ENCODE peak calls at places on chromosomes 2 and 18, in nine cellular contexts. One of them, this sample, is unnamed.

GRCh38 chr2:239881031-239881471 is 144.1 kb downstream of the NDUFA10 start:
- DNase-seq in nephron progenitor cell: no peak
- DNase-seq in cardiac muscle cell: no peak
- DNase-seq in colonic mucosa: peak
- DNase-seq in neural progenitor cell: no peak
- DNase-seq in AG04450: no peak
- DNase-seq in tibial artery: no peak
- DNase-seq in upper lobe of right lung: no peak
- DNase-seq in neural crest cell: no peak
- DNase-seq in this sample: no peak

GRCh38 chr2:144414324-144414845 is 105.5 kb downstream of the ZEB2 start:
- DNase-seq in neural progenitor cell: no peak
- DNase-seq in AG04450: peak
- DNase-seq in tibial artery: peak
- DNase-seq in nephron progenitor cell: no peak
- DNase-seq in upper lobe of right lung: peak
- DNase-seq in neural crest cell: no peak
- DNase-seq in colonic mucosa: no peak
- DNase-seq in cardiac muscle cell: peak
- DNase-seq in this sample: no peak

GRCh38 chr2:31011565-31011964 is 126.7 kb downstream of the GALNT14 start:
- DNase-seq in neural crest cell: no peak
- DNase-seq in nephron progenitor cell: no peak
- DNase-seq in upper lobe of right lung: no peak
- DNase-seq in tibial artery: no peak
- DNase-seq in AG04450: no peak
- DNase-seq in cardiac muscle cell: no peak
- DNase-seq in colonic mucosa: no peak
- DNase-seq in neural progenitor cell: no peak
- DNase-seq in this sample: no peak

GRCh38 chr2:127101756-127102463 is 5.0 kb downstream of the BIN1 start:
- DNase-seq in tibial artery: peak
- DNase-seq in nephron progenitor cell: no peak
- DNase-seq in colonic mucosa: no peak
- DNase-seq in cardiac muscle cell: no peak
- DNase-seq in AG04450: no peak
- DNase-seq in neural crest cell: no peak
- DNase-seq in upper lobe of right lung: no peak
- DNase-seq in neural progenitor cell: no peak
- DNase-seq in this sample: no peak

GRCh38 chr2:242054881-242055801 is 185.6 kb downstream of the RTP5 start:
- DNase-seq in AG04450: no peak
- DNase-seq in cardiac muscle cell: no peak
- DNase-seq in nephron progenitor cell: no peak
- DNase-seq in colonic mucosa: peak
- DNase-seq in tibial artery: no peak
- DNase-seq in neural crest cell: no peak
- DNase-seq in upper lobe of right lung: no peak
- DNase-seq in neural progenitor cell: no peak
- DNase-seq in this sample: no peak

GRCh38 chr2:218856168-218856895 is 3.3 kb upstream of the WNT6 start:
- DNase-seq in neural crest cell: no peak
- DNase-seq in tibial artery: no peak
- DNase-seq in upper lobe of right lung: peak
- DNase-seq in colonic mucosa: no peak
- DNase-seq in neural progenitor cell: no peak
- DNase-seq in cardiac muscle cell: no peak
- DNase-seq in nephron progenitor cell: no peak
- DNase-seq in AG04450: no peak
- DNase-seq in this sample: no peak

GRCh38 chr2:149556452-149556851 is 31.1 kb downstream of the MMADHC start:
- DNase-seq in neural crest cell: no peak
- DNase-seq in upper lobe of right lung: no peak
- DNase-seq in nephron progenitor cell: no peak
- DNase-seq in colonic mucosa: no peak
- DNase-seq in tibial artery: no peak
- DNase-seq in cardiac muscle cell: no peak
- DNase-seq in AG04450: no peak
- DNase-seq in neural progenitor cell: no peak
- DNase-seq in this sample: no peak

GRCh38 chr2:189698020-189698887 is 23.8 kb downstream of the ANKAR start:
- DNase-seq in cardiac muscle cell: peak
- DNase-seq in upper lobe of right lung: no peak
- DNase-seq in neural progenitor cell: peak
- DNase-seq in neural crest cell: no peak
- DNase-seq in nephron progenitor cell: no peak
- DNase-seq in colonic mucosa: peak
- DNase-seq in tibial artery: peak
- DNase-seq in AG04450: no peak
- DNase-seq in this sample: no peak

GRCh38 chr18:34223164-34223892 is 1.4 kb downstream of the NOL4 start:
- DNase-seq in neural crest cell: no peak
- DNase-seq in tibial artery: no peak
- DNase-seq in cardiac muscle cell: no peak
- DNase-seq in colonic mucosa: peak
- DNase-seq in upper lobe of right lung: no peak
- DNase-seq in neural progenitor cell: peak
- DNase-seq in nephron progenitor cell: peak
- DNase-seq in AG04450: no peak
- DNase-seq in this sample: peak

GRCh38 chr2:112625474-112626114 is 20.1 kb upstream of the SLC20A1 start:
- DNase-seq in upper lobe of right lung: peak
- DNase-seq in nephron progenitor cell: no peak
- DNase-seq in neural crest cell: no peak
- DNase-seq in cardiac muscle cell: no peak
- DNase-seq in tibial artery: no peak
- DNase-seq in neural progenitor cell: no peak
- DNase-seq in AG04450: no peak
- DNase-seq in colonic mucosa: no peak
- DNase-seq in this sample: no peak

GRCh38 chr2:105540642-105541041 is 141.8 kb upstream of the FHL2 start:
- DNase-seq in nephron progenitor cell: no peak
- DNase-seq in neural progenitor cell: no peak
- DNase-seq in neural crest cell: no peak
- DNase-seq in tibial artery: no peak
- DNase-seq in AG04450: no peak
- DNase-seq in cardiac muscle cell: no peak
- DNase-seq in colonic mucosa: no peak
- DNase-seq in upper lobe of right lung: no peak
- DNase-seq in this sample: no peak

GRCh38 chr2:179842498-179843153 is 18.8 kb downstream of the ZNF385B start:
- DNase-seq in upper lobe of right lung: no peak
- DNase-seq in neural crest cell: peak
- DNase-seq in colonic mucosa: no peak
- DNase-seq in AG04450: no peak
- DNase-seq in nephron progenitor cell: peak
- DNase-seq in tibial artery: no peak
- DNase-seq in neural progenitor cell: peak
- DNase-seq in cardiac muscle cell: peak
- DNase-seq in this sample: peak

GRCh38 chr2:152016175-152017120 is 82.4 kb downstream of the CACNB4 start:
- DNase-seq in neural crest cell: no peak
- DNase-seq in upper lobe of right lung: no peak
- DNase-seq in AG04450: no peak
- DNase-seq in nephron progenitor cell: no peak
- DNase-seq in cardiac muscle cell: no peak
- DNase-seq in tibial artery: no peak
- DNase-seq in neural progenitor cell: no peak
- DNase-seq in colonic mucosa: no peak
- DNase-seq in this sample: no peak

GRCh38 chr2:216285641-216286156 is 86.6 kb downstream of the MARCHF4 start:
- DNase-seq in nephron progenitor cell: no peak
- DNase-seq in neural progenitor cell: peak
- DNase-seq in upper lobe of right lung: no peak
- DNase-seq in colonic mucosa: no peak
- DNase-seq in neural crest cell: no peak
- DNase-seq in tibial artery: no peak
- DNase-seq in cardiac muscle cell: no peak
- DNase-seq in AG04450: no peak
- DNase-seq in this sample: peak

DNA sequence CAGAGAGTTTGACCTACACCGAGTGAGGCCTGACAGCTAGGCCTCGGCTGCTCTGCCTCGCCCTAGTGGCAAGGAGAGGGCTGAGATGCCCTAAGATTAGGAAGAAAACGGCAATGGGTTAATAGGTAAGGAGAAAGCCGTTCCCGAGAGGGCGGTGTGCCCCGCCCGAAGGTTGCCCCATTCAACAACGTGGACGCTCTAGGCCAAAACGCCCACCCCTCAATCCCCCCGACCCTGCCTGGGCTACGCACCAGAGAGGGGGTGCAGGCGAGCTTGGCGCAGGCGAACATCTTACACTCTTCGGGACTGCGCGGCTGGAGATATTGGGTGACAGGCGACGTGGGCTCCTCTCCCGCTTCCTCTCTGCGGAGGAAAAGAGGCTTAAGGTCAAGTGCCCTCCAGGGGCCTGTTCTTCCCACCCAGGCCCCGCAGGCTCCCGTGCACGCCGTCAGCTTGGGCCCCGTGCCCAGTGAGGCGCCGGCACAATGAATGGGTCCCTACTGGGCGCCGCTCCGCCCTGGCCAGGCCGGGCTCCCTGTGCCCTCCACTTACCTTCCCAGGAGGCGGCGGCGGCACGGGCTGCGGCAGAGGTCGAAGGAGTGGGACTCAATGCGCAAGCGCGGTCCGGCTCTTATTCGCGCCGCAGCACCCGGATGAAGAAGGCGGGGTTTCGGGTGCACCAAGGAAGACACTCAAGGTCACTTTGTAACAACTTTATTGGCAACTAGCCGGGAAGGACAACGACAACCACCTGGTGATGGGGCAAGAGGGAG is at the start of gene ATP5MC3:
- DNase-seq in cardiac muscle cell: peak
- DNase-seq in AG04450: peak
- DNase-seq in nephron progenitor cell: peak
- DNase-seq in neural progenitor cell: peak
- DNase-seq in colonic mucosa: peak
- DNase-seq in upper lobe of right lung: peak
- DNase-seq in tibial artery: peak
- DNase-seq in neural crest cell: peak
- DNase-seq in this sample: peak
- TF ChIP-seq CTCF in cardiac muscle cell: peak
- TF ChIP-seq CTCF in AG04450: peak
- TF ChIP-seq CTCF in nephron progenitor cell: no peak
- TF ChIP-seq CTCF in neural progenitor cell: peak
- TF ChIP-seq CTCF in colonic mucosa: no peak
- TF ChIP-seq CTCF in upper lobe of right lung: peak
- TF ChIP-seq CTCF in tibial artery: peak
- TF ChIP-seq CTCF in neural crest cell: peak
- TF ChIP-seq CTCF in this sample: no peak

DNA sequence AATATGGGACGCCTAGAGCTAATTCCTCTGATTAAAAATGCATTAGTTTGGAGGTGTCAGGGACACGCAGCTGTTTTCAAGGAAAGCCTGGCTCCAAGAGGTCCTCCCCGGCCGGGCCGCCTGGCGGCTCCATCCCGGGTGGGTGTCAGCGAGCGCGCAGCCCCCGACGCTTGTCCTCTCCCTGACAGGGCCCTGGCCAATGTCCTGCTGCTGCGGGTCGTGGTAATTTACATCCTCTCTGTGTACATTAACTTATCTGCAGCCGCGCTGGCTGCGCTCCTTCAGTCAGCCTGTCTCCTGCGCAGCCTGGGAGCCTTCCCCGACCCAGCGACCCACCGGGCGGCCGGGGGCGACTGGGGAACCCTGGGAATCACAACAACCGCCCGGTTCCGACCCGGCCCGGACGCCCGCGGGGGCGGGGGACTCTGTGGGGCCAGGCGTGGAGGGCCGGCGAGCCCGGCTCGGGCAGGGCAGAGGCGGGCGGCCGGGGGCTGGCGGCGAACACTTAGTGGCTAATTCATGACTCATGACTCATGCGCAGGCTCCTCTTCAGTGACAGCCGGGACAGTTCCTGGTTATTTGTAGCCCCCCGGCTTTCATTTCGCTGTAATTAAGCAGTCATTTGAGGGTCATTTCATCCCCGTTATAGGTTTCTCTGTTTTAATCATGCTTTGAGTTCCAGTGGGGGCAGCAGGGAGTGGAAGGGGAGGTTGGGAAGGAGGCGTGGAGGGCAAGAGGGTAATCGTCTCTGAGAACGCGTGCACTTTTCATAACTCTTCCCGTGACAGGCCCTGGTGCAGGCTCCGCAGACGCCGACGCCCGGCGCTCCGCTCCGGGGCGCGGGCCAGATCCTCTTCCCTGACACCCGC is 141.9 kb upstream of the CTAGE1 start:
- DNase-seq in upper lobe of right lung: peak
- DNase-seq in colonic mucosa: peak
- DNase-seq in tibial artery: peak
- DNase-seq in nephron progenitor cell: peak
- DNase-seq in cardiac muscle cell: peak
- DNase-seq in AG04450: no peak
- DNase-seq in neural progenitor cell: peak
- DNase-seq in neural crest cell: peak
- DNase-seq in this sample: peak
- TF ChIP-seq CTCF in upper lobe of right lung: peak
- TF ChIP-seq CTCF in colonic mucosa: peak
- TF ChIP-seq CTCF in tibial artery: peak
- TF ChIP-seq CTCF in nephron progenitor cell: no peak
- TF ChIP-seq CTCF in cardiac muscle cell: peak
- TF ChIP-seq CTCF in AG04450: peak
- TF ChIP-seq CTCF in neural progenitor cell: no peak
- TF ChIP-seq CTCF in neural crest cell: peak
- TF ChIP-seq CTCF in this sample: peak

GRCh38 chr18:35458677-35459441 is 38.9 kb downstream of the INO80C start:
- DNase-seq in cardiac muscle cell: peak
- DNase-seq in colonic mucosa: peak
- DNase-seq in neural progenitor cell: no peak
- DNase-seq in neural crest cell: no peak
- DNase-seq in AG04450: peak
- DNase-seq in upper lobe of right lung: no peak
- DNase-seq in tibial artery: no peak
- DNase-seq in nephron progenitor cell: no peak
- DNase-seq in this sample: peak
- TF ChIP-seq CTCF in cardiac muscle cell: no peak
- TF ChIP-seq CTCF in colonic mucosa: no peak
- TF ChIP-seq CTCF in neural progenitor cell: no peak
- TF ChIP-seq CTCF in neural crest cell: no peak
- TF ChIP-seq CTCF in AG04450: no peak
- TF ChIP-seq CTCF in upper lobe of right lung: no peak
- TF ChIP-seq CTCF in tibial artery: no peak
- TF ChIP-seq CTCF in nephron progenitor cell: no peak
- TF ChIP-seq CTCF in this sample: no peak

DNA sequence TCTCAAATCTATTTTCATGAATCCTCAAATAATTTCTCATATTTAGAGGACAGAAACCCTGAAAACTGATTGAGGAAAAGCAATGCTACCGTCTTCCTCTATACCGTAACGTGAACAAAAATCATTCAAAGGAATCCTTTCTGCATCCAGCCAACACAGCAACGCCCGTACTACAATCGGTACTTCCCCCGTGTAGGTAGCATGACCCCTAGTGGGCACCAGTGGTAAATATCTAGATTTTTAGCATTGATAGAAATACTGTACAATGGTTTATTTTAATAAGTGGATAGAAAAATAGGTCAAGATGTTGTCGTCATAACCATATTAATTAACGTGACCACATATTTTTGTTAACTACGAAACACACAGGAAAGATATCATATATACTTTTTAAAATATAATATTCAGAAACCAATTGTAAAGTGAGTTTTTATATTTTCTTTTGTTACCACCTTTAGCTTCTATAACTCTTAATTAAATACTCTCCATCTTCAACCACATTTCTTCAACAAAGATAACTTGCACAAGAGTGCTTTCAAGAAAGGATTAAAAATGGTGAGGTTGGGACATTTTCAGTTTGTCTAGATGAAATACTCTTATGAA is 194.1 kb downstream of the SS18 start:
- DNase-seq in AG04450: peak
- DNase-seq in colonic mucosa: peak
- DNase-seq in cardiac muscle cell: peak
- DNase-seq in tibial artery: no peak
- DNase-seq in neural crest cell: peak
- DNase-seq in upper lobe of right lung: no peak
- DNase-seq in neural progenitor cell: peak
- DNase-seq in nephron progenitor cell: peak
- DNase-seq in this sample: peak
- TF ChIP-seq CTCF in AG04450: peak
- TF ChIP-seq CTCF in colonic mucosa: peak
- TF ChIP-seq CTCF in cardiac muscle cell: peak
- TF ChIP-seq CTCF in tibial artery: peak
- TF ChIP-seq CTCF in neural crest cell: peak
- TF ChIP-seq CTCF in upper lobe of right lung: peak
- TF ChIP-seq CTCF in neural progenitor cell: peak
- TF ChIP-seq CTCF in nephron progenitor cell: peak
- TF ChIP-seq CTCF in this sample: peak